ENCODE peak calls at places on chromosomes 12 and 14, in four cellular contexts. R is astrocyte of the spinal cord, M is GM04503, V is AG08396. Y is an unnamed sample.

GRCh38 chr12:80580254-80580653 is 127.2 kb upstream of the MYF6 start:
- DNase-seq in R (peak), M (peak), V (peak), Y (no peak)

GRCh38 chr12:130081420-130081819 is 80.8 kb upstream of the FZD10 start:
- DNase-seq in R (no peak), M (no peak), V (no peak), Y (no peak)

GRCh38 chr14:52235866-52236510 is 31.5 kb upstream of the PTGDR start:
- DNase-seq in R (no peak), M (no peak), V (no peak), Y (no peak)

GRCh38 chr12:112370868-112371510 is 11.2 kb downstream of the HECTD4 start:
- DNase-seq in R (no peak), M (no peak), V (no peak), Y (no peak)

GRCh38 chr12:124443929-124444712 is 123.3 kb downstream of the NCOR2 start:
- DNase-seq in R (no peak), M (no peak), V (peak), Y (no peak)

GRCh38 chr12:107025691-107026090 is 38.7 kb upstream of the MTERF2 start:
- DNase-seq in R (no peak), M (no peak), V (no peak), Y (no peak)

GRCh38 chr12:65232490-65233077 is 45.9 kb upstream of the MSRB3 start:
- DNase-seq in R (peak), M (no peak), V (no peak), Y (no peak)

GRCh38 chr12:49198431-49199155 is 9.7 kb upstream of the TUBA1A start:
- DNase-seq in R (peak), M (peak), V (peak), Y (peak)

GRCh38 chr14:76908834-76909233 is 82.6 kb downstream of the LRRC74A start:
- DNase-seq in R (no peak), M (no peak), V (no peak), Y (no peak)

GRCh38 chr14:59187802-59188460 is 536 bp upstream of the DAAM1 start:
- DNase-seq in R (no peak), M (no peak), V (no peak), Y (no peak)

GRCh38 chr14:75831455-75831854 is 150.3 kb downstream of the TGFB3 start:
- DNase-seq in R (peak), M (peak), V (peak), Y (no peak)

GRCh38 chr12:108814462-108815211 is 42.7 kb downstream of the SSH1 start:
- DNase-seq in R (no peak), M (no peak), V (no peak), Y (no peak)

GRCh38 chr12:92971869-92972524 is 42.9 kb upstream of the EEA1 start:
- DNase-seq in R (peak), M (peak), V (peak), Y (no peak)

GRCh38 chr12:53803703-53804102 is 51.9 kb upstream of the CISTR start:
- DNase-seq in R (no peak), M (no peak), V (no peak), Y (no peak)

Y was measured in caudate nucleus.